ENCODE peak calls at places on chromosomes 11 and 22, in ten cellular contexts. One of them, this sample, is unnamed. For H3K27me3, the result is how much of the 10 kb centered on the place peaks cover.

GRCh38 chr11:30326114-30326783 is 3.3 kb downstream of the ARL14EP start:
- DNase-seq in stomach: no peak
- DNase-seq in transverse colon: no peak
- DNase-seq in ovary: no peak
- DNase-seq in tibial nerve: no peak
- DNase-seq in SK-N-SH: peak
- DNase-seq in HepG2: no peak
- DNase-seq in K562: no peak
- DNase-seq in GM12878: no peak
- DNase-seq in esophagus muscularis mucosa: no peak
- DNase-seq in this sample: no peak

GRCh38 chr11:97995874-97996273 is 1024.9 kb upstream of the CNTN5 start:
- DNase-seq in stomach: no peak
- DNase-seq in transverse colon: no peak
- DNase-seq in ovary: no peak
- DNase-seq in tibial nerve: no peak
- DNase-seq in SK-N-SH: no peak
- DNase-seq in HepG2: no peak
- DNase-seq in K562: no peak
- DNase-seq in GM12878: no peak
- DNase-seq in esophagus muscularis mucosa: no peak
- DNase-seq in this sample: no peak

GRCh38 chr11:113991170-113991569 is 16.3 kb downstream of the HTR3A start:
- DNase-seq in stomach: no peak
- DNase-seq in transverse colon: no peak
- DNase-seq in ovary: peak
- DNase-seq in tibial nerve: no peak
- DNase-seq in SK-N-SH: no peak
- DNase-seq in HepG2: peak
- DNase-seq in K562: peak
- DNase-seq in GM12878: no peak
- DNase-seq in esophagus muscularis mucosa: no peak
- DNase-seq in this sample: no peak

GRCh38 chr11:76655466-76656086 is 15.0 kb downstream of the LRRC32 start:
- DNase-seq in stomach: no peak
- DNase-seq in transverse colon: no peak
- DNase-seq in ovary: peak
- DNase-seq in tibial nerve: no peak
- DNase-seq in SK-N-SH: no peak
- DNase-seq in HepG2: no peak
- DNase-seq in K562: no peak
- DNase-seq in GM12878: no peak
- DNase-seq in esophagus muscularis mucosa: no peak
- DNase-seq in this sample: peak

GRCh38 chr11:76769645-76770586 is 13.2 kb upstream of the TSKU start:
- DNase-seq in stomach: peak
- DNase-seq in transverse colon: peak
- DNase-seq in ovary: no peak
- DNase-seq in tibial nerve: no peak
- DNase-seq in SK-N-SH: no peak
- DNase-seq in HepG2: peak
- DNase-seq in K562: no peak
- DNase-seq in GM12878: no peak
- DNase-seq in esophagus muscularis mucosa: no peak
- DNase-seq in this sample: no peak

GRCh38 chr11:118313242-118313641 is 8.7 kb downstream of the CD3E start:
- DNase-seq in stomach: no peak
- DNase-seq in transverse colon: no peak
- DNase-seq in ovary: no peak
- DNase-seq in tibial nerve: no peak
- DNase-seq in SK-N-SH: no peak
- DNase-seq in HepG2: no peak
- DNase-seq in K562: no peak
- DNase-seq in GM12878: no peak
- DNase-seq in esophagus muscularis mucosa: no peak
- DNase-seq in this sample: no peak

GRCh38 chr22:49943771-49944398 is 16.7 kb upstream of the PIM3 start:
- DNase-seq in stomach: no peak
- DNase-seq in transverse colon: no peak
- DNase-seq in ovary: no peak
- DNase-seq in tibial nerve: no peak
- DNase-seq in SK-N-SH: no peak
- DNase-seq in HepG2: no peak
- DNase-seq in K562: no peak
- DNase-seq in GM12878: no peak
- DNase-seq in esophagus muscularis mucosa: no peak
- DNase-seq in this sample: no peak

GRCh38 chr22:43555561-43556515 is 144.0 kb downstream of the MPPED1 start:
- DNase-seq in stomach: no peak
- DNase-seq in transverse colon: no peak
- DNase-seq in ovary: no peak
- DNase-seq in tibial nerve: no peak
- DNase-seq in SK-N-SH: no peak
- DNase-seq in HepG2: no peak
- DNase-seq in K562: no peak
- DNase-seq in GM12878: no peak
- DNase-seq in esophagus muscularis mucosa: peak
- DNase-seq in this sample: peak

GRCh38 chr22:17407643-17408042 is 38.4 kb downstream of the CECR2 start:
- DNase-seq in stomach: no peak
- DNase-seq in transverse colon: no peak
- DNase-seq in ovary: no peak
- DNase-seq in tibial nerve: no peak
- DNase-seq in SK-N-SH: no peak
- DNase-seq in HepG2: no peak
- DNase-seq in K562: no peak
- DNase-seq in GM12878: no peak
- DNase-seq in esophagus muscularis mucosa: no peak
- DNase-seq in this sample: no peak

GRCh38 chr11:114610550-114610949 is 15.0 kb upstream of the NXPE4 start:
- DNase-seq in stomach: no peak
- DNase-seq in transverse colon: no peak
- DNase-seq in ovary: no peak
- DNase-seq in tibial nerve: no peak
- DNase-seq in SK-N-SH: no peak
- DNase-seq in HepG2: no peak
- DNase-seq in K562: no peak
- DNase-seq in GM12878: no peak
- DNase-seq in esophagus muscularis mucosa: peak
- DNase-seq in this sample: no peak

GRCh38 chr22:47090591-47091240 is 328.3 kb downstream of the TBC1D22A start:
- DNase-seq in stomach: no peak
- DNase-seq in transverse colon: no peak
- DNase-seq in ovary: no peak
- DNase-seq in tibial nerve: no peak
- DNase-seq in SK-N-SH: no peak
- DNase-seq in HepG2: no peak
- DNase-seq in K562: peak
- DNase-seq in GM12878: no peak
- DNase-seq in esophagus muscularis mucosa: no peak
- DNase-seq in this sample: no peak

GRCh38 chr11:70167723-70168404 is 35.2 kb upstream of the FADD start:
- DNase-seq in stomach: no peak
- DNase-seq in transverse colon: no peak
- DNase-seq in ovary: no peak
- DNase-seq in tibial nerve: no peak
- DNase-seq in SK-N-SH: no peak
- DNase-seq in HepG2: no peak
- DNase-seq in K562: no peak
- DNase-seq in GM12878: no peak
- DNase-seq in esophagus muscularis mucosa: no peak
- DNase-seq in this sample: no peak

GRCh38 chr11:37849731-37850130 is 1251.7 kb upstream of the RAG2 start:
- DNase-seq in stomach: no peak
- DNase-seq in transverse colon: no peak
- DNase-seq in ovary: no peak
- DNase-seq in tibial nerve: no peak
- DNase-seq in SK-N-SH: peak
- DNase-seq in HepG2: no peak
- DNase-seq in K562: no peak
- DNase-seq in GM12878: no peak
- DNase-seq in esophagus muscularis mucosa: no peak
- DNase-seq in this sample: no peak

GRCh38 chr11:2383823-2384722 is 7.0 kb downstream of the CD81 start:
- DNase-seq in stomach: no peak
- DNase-seq in transverse colon: peak
- DNase-seq in ovary: no peak
- DNase-seq in tibial nerve: no peak
- DNase-seq in SK-N-SH: no peak
- DNase-seq in HepG2: no peak
- DNase-seq in K562: peak
- DNase-seq in GM12878: peak
- DNase-seq in esophagus muscularis mucosa: no peak
- DNase-seq in this sample: no peak

GRCh38 chr11:43547411-43547718 is 133.2 kb upstream of the HSD17B12 start:
- DNase-seq in stomach: peak
- DNase-seq in transverse colon: no peak
- DNase-seq in ovary: peak
- DNase-seq in tibial nerve: no peak
- DNase-seq in SK-N-SH: no peak
- DNase-seq in HepG2: no peak
- DNase-seq in K562: no peak
- DNase-seq in GM12878: no peak
- DNase-seq in esophagus muscularis mucosa: no peak
- DNase-seq in this sample: no peak
- TF ChIP-seq EP300 in stomach: no peak
- TF ChIP-seq EP300 in transverse colon: no peak
- TF ChIP-seq EP300 in ovary: no peak
- TF ChIP-seq EP300 in tibial nerve: no peak
- TF ChIP-seq EP300 in SK-N-SH: no peak
- TF ChIP-seq EP300 in HepG2: no peak
- TF ChIP-seq EP300 in K562: no peak
- TF ChIP-seq EP300 in GM12878: no peak
- TF ChIP-seq EP300 in esophagus muscularis mucosa: no peak
- TF ChIP-seq EP300 in this sample: no peak

GRCh38 chr22:46081831-46082210 is 68.5 kb upstream of the PPARA start:
- DNase-seq in stomach: peak
- DNase-seq in transverse colon: peak
- DNase-seq in ovary: no peak
- DNase-seq in tibial nerve: no peak
- DNase-seq in SK-N-SH: no peak
- DNase-seq in HepG2: no peak
- DNase-seq in K562: no peak
- DNase-seq in GM12878: no peak
- DNase-seq in esophagus muscularis mucosa: no peak
- DNase-seq in this sample: peak
- H3K27me3 ChIP-seq in stomach: under half
- H3K27me3 ChIP-seq in transverse colon: under half
- H3K27me3 ChIP-seq in ovary: under half
- H3K27me3 ChIP-seq in tibial nerve: under half
- H3K27me3 ChIP-seq in SK-N-SH: under half
- H3K27me3 ChIP-seq in HepG2: under half
- H3K27me3 ChIP-seq in K562: under half
- H3K27me3 ChIP-seq in GM12878: under half
- H3K27me3 ChIP-seq in esophagus muscularis mucosa: under half
- H3K27me3 ChIP-seq in this sample: under half

GRCh38 chr11:8831861-8832260 is 79.1 kb upstream of the AKIP1 start:
- DNase-seq in stomach: no peak
- DNase-seq in transverse colon: no peak
- DNase-seq in ovary: no peak
- DNase-seq in tibial nerve: no peak
- DNase-seq in SK-N-SH: no peak
- DNase-seq in HepG2: no peak
- DNase-seq in K562: no peak
- DNase-seq in GM12878: no peak
- DNase-seq in esophagus muscularis mucosa: no peak
- DNase-seq in this sample: peak

GRCh38 chr11:8834379-8834778 is 76.6 kb upstream of the AKIP1 start:
- DNase-seq in stomach: no peak
- DNase-seq in transverse colon: no peak
- DNase-seq in ovary: no peak
- DNase-seq in tibial nerve: no peak
- DNase-seq in SK-N-SH: no peak
- DNase-seq in HepG2: no peak
- DNase-seq in K562: no peak
- DNase-seq in GM12878: no peak
- DNase-seq in esophagus muscularis mucosa: no peak
- DNase-seq in this sample: no peak

GRCh38 chr11:8830641-8831040 is 80.3 kb upstream of the AKIP1 start:
- DNase-seq in stomach: no peak
- DNase-seq in transverse colon: no peak
- DNase-seq in ovary: no peak
- DNase-seq in tibial nerve: no peak
- DNase-seq in SK-N-SH: no peak
- DNase-seq in HepG2: no peak
- DNase-seq in K562: no peak
- DNase-seq in GM12878: no peak
- DNase-seq in esophagus muscularis mucosa: no peak
- DNase-seq in this sample: peak

GRCh38 chr11:8833568-8834275 is 77.3 kb upstream of the AKIP1 start:
- DNase-seq in stomach: no peak
- DNase-seq in transverse colon: no peak
- DNase-seq in ovary: no peak
- DNase-seq in tibial nerve: no peak
- DNase-seq in SK-N-SH: no peak
- DNase-seq in HepG2: no peak
- DNase-seq in K562: no peak
- DNase-seq in GM12878: no peak
- DNase-seq in esophagus muscularis mucosa: no peak
- DNase-seq in this sample: peak

DNA sequence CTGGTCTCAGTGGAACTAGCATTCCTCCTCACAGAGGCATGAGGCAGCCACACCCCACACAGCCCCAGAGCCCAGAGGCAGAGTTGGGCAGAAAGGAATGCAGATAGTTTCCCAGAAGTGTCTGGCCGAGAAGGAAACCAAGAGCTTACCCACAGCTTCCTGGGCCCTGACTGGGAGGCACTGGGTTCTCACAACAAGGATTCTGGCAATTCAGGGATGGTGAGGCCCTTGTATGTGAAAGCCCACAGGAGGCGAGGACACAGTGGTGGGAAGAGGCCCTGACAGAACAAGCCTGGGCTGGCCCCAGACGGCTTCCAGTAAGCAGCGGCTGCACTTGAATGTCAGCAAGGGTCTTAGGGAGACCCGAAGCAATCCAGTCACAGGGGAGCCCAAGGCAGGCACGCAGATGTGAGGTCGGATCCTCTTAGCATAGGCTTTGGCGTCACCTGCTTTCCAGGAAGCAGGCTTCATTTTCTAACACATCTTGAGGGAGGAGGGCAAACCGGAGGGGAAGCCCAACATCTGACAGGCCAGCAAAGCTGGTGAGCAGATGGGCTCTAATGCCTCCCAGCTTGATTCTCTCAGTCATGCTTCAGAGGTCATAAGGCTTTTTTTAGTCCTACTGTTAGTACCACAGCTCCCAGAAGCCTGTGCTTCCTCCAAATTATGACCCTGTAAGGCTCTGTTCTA is 78.3 kb upstream of the AKIP1 start:
- DNase-seq in stomach: peak
- DNase-seq in transverse colon: no peak
- DNase-seq in ovary: no peak
- DNase-seq in tibial nerve: no peak
- DNase-seq in SK-N-SH: peak
- DNase-seq in HepG2: no peak
- DNase-seq in K562: no peak
- DNase-seq in GM12878: peak
- DNase-seq in esophagus muscularis mucosa: no peak
- DNase-seq in this sample: peak
- TF ChIP-seq EP300 in stomach: no peak
- TF ChIP-seq EP300 in transverse colon: no peak
- TF ChIP-seq EP300 in ovary: no peak
- TF ChIP-seq EP300 in tibial nerve: no peak
- TF ChIP-seq EP300 in SK-N-SH: no peak
- TF ChIP-seq EP300 in HepG2: no peak
- TF ChIP-seq EP300 in K562: no peak
- TF ChIP-seq EP300 in GM12878: no peak
- TF ChIP-seq EP300 in esophagus muscularis mucosa: no peak
- TF ChIP-seq EP300 in this sample: no peak

GRCh38 chr11:68974421-68975194 is 6.2 kb downstream of the MRGPRD start:
- DNase-seq in stomach: no peak
- DNase-seq in transverse colon: peak
- DNase-seq in ovary: peak
- DNase-seq in tibial nerve: no peak
- DNase-seq in SK-N-SH: no peak
- DNase-seq in HepG2: no peak
- DNase-seq in K562: peak
- DNase-seq in GM12878: no peak
- DNase-seq in esophagus muscularis mucosa: no peak
- DNase-seq in this sample: peak
- H3K27me3 ChIP-seq in stomach: under half
- H3K27me3 ChIP-seq in transverse colon: under half
- H3K27me3 ChIP-seq in ovary: under half
- H3K27me3 ChIP-seq in tibial nerve: under half
- H3K27me3 ChIP-seq in SK-N-SH: under half
- H3K27me3 ChIP-seq in HepG2: under half
- H3K27me3 ChIP-seq in K562: under half
- H3K27me3 ChIP-seq in GM12878: under half
- H3K27me3 ChIP-seq in esophagus muscularis mucosa: under half
- H3K27me3 ChIP-seq in this sample: under half

This sample was measured in sigmoid colon.